ENCODE peak calls at places on chromosomes 3 and 15, in ten cellular contexts. D, N, O, A, U, J, F, C, V and E are unnamed samples.

GRCh38 chr3:157310329-157311065 is 126.2 kb upstream of the PTX3 start:
- DNase-seq in D (no peak), N (peak), O (no peak), A (no peak), U (no peak), J (no peak), F (no peak), C (no peak), V (peak), E (peak)

GRCh38 chr15:31453558-31454318 is 127.1 kb downstream of the KLF13 start:
- DNase-seq in D (no peak), N (no peak), O (no peak), A (no peak), U (no peak), J (peak), F (no peak), C (no peak), V (no peak), E (no peak)

GRCh38 chr3:108159865-108160264 is 62.4 kb downstream of the IFT57 start:
- DNase-seq in D (no peak), N (no peak), O (no peak), A (no peak), U (no peak), J (no peak), F (no peak), C (no peak), V (no peak), E (no peak)

GRCh38 chr3:187958432-187959003 is 195.4 kb upstream of the LPP start:
- DNase-seq in D (peak), N (no peak), O (no peak), A (no peak), U (no peak), J (no peak), F (no peak), C (peak), V (no peak), E (no peak)

GRCh38 chr15:60038111-60038521 is 34.0 kb downstream of the FOXB1 start:
- DNase-seq in D (no peak), N (peak), O (peak), A (peak), U (no peak), J (no peak), F (no peak), C (no peak), V (no peak), E (peak)

GRCh38 chr3:9507586-9508578 is 45.7 kb downstream of the LHFPL4 start:
- DNase-seq in D (no peak), N (peak), O (no peak), A (no peak), U (no peak), J (no peak), F (no peak), C (no peak), V (no peak), E (no peak)

GRCh38 chr3:114809668-114810413 is 337.2 kb downstream of the ZBTB20 start:
- DNase-seq in D (no peak), N (no peak), O (no peak), A (no peak), U (no peak), J (no peak), F (peak), C (no peak), V (no peak), E (no peak)

GRCh38 chr3:151675858-151676615 is 57.7 kb upstream of the AADACL2 start:
- DNase-seq in D (no peak), N (no peak), O (no peak), A (no peak), U (no peak), J (no peak), F (no peak), C (no peak), V (no peak), E (no peak)

GRCh38 chr3:4865714-4866113 is 113.5 kb upstream of the BHLHE40 start:
- DNase-seq in D (no peak), N (no peak), O (peak), A (peak), U (no peak), J (no peak), F (no peak), C (no peak), V (no peak), E (no peak)

GRCh38 chr15:77416954-77417353 is 3.0 kb downstream of the PEAK1 start:
- DNase-seq in D (no peak), N (peak), O (no peak), A (no peak), U (no peak), J (no peak), F (no peak), C (no peak), V (no peak), E (peak)

GRCh38 chr3:64387688-64388087 is 162.4 kb upstream of the PRICKLE2 start:
- DNase-seq in D (no peak), N (no peak), O (no peak), A (no peak), U (no peak), J (no peak), F (no peak), C (no peak), V (no peak), E (no peak)

GRCh38 chr3:14290631-14291385 is 111.6 kb upstream of the SLC6A6 start:
- DNase-seq in D (no peak), N (peak), O (no peak), A (no peak), U (no peak), J (no peak), F (no peak), C (no peak), V (no peak), E (peak)

GRCh38 chr3:11037966-11038365 is 45.4 kb downstream of the SLC6A1 start:
- DNase-seq in D (no peak), N (no peak), O (no peak), A (no peak), U (no peak), J (no peak), F (no peak), C (no peak), V (no peak), E (no peak)

GRCh38 chr3:114666613-114667012 is 372.8 kb downstream of the TIGIT start:
- DNase-seq in D (no peak), N (no peak), O (no peak), A (no peak), U (no peak), J (no peak), F (no peak), C (no peak), V (no peak), E (no peak)

GRCh38 chr3:124395584-124396340 is 334.5 kb upstream of the UMPS start:
- DNase-seq in D (no peak), N (no peak), O (no peak), A (no peak), U (no peak), J (peak), F (no peak), C (no peak), V (no peak), E (no peak)

GRCh38 chr3:71173421-71173975 is 410.0 kb downstream of the FOXP1 start:
- DNase-seq in D (no peak), N (peak), O (no peak), A (no peak), U (no peak), J (no peak), F (no peak), C (no peak), V (no peak), E (no peak)

GRCh38 chr15:33675246-33675645 is 293.1 kb upstream of the CHRM5 start:
- DNase-seq in D (no peak), N (peak), O (peak), A (no peak), U (peak), J (no peak), F (no peak), C (no peak), V (no peak), E (peak)

GRCh38 chr3:73674280-73674679 is 49.5 kb upstream of the PDZRN3 start:
- DNase-seq in D (no peak), N (peak), O (no peak), A (peak), U (no peak), J (no peak), F (no peak), C (no peak), V (no peak), E (no peak)

GRCh38 chr15:89675606-89676005 is 3.6 kb downstream of the PLIN1 start:
- DNase-seq in D (no peak), N (peak), O (no peak), A (no peak), U (no peak), J (no peak), F (no peak), C (no peak), V (no peak), E (no peak)

GRCh38 chr3:31968927-31969418 is 12.1 kb downstream of the OSBPL10 start:
- DNase-seq in D (no peak), N (peak), O (no peak), A (no peak), U (peak), J (no peak), F (peak), C (no peak), V (peak), E (no peak)

GRCh38 chr3:117366574-117366973 is 657.0 kb downstream of the TUSC7 start:
- DNase-seq in D (no peak), N (no peak), O (no peak), A (no peak), U (no peak), J (no peak), F (no peak), C (no peak), V (no peak), E (no peak)

GRCh38 chr15:43204016-43204901 is 16.6 kb downstream of the EPB42 start:
- DNase-seq in D (peak), N (peak), O (no peak), A (peak), U (no peak), J (no peak), F (peak), C (peak), V (peak), E (peak)

GRCh38 chr3:195023576-195023975 is 247.4 kb downstream of the XXYLT1 start:
- DNase-seq in D (no peak), N (no peak), O (no peak), A (no peak), U (no peak), J (no peak), F (no peak), C (no peak), V (no peak), E (no peak)

GRCh38 chr15:64938192-64938591 is 26.5 kb downstream of the ANKDD1A start:
- DNase-seq in D (no peak), N (peak), O (no peak), A (no peak), U (no peak), J (no peak), F (no peak), C (no peak), V (no peak), E (no peak)

GRCh38 chr15:40251455-40252140 is 12.7 kb downstream of the PAK6 start:
- DNase-seq in D (no peak), N (no peak), O (no peak), A (no peak), U (no peak), J (peak), F (no peak), C (no peak), V (no peak), E (peak)

GRCh38 chr3:99319450-99319849 is 318.9 kb upstream of the COL8A1 start:
- DNase-seq in D (no peak), N (no peak), O (no peak), A (no peak), U (no peak), J (no peak), F (no peak), C (no peak), V (no peak), E (no peak)

GRCh38 chr3:45123841-45124269 is 22.3 kb downstream of the CDCP1 start:
- DNase-seq in D (no peak), N (peak), O (no peak), A (no peak), U (peak), J (no peak), F (no peak), C (no peak), V (peak), E (no peak)

GRCh38 chr3:159627634-159628033 is 361.0 kb upstream of the IL12A start:
- DNase-seq in D (no peak), N (no peak), O (no peak), A (no peak), U (no peak), J (no peak), F (no peak), C (no peak), V (no peak), E (no peak)

GRCh38 chr15:48981941-48982340 is 18.2 kb upstream of the SHC4 start:
- DNase-seq in D (no peak), N (no peak), O (no peak), A (no peak), U (no peak), J (no peak), F (no peak), C (no peak), V (no peak), E (no peak)

GRCh38 chr15:77630956-77631789 is 1.5 kb downstream of the LINGO1 start:
- DNase-seq in D (no peak), N (peak), O (peak), A (peak), U (no peak), J (peak), F (no peak), C (no peak), V (no peak), E (peak)

GRCh38 chr15:85625856-85626255 is 168.9 kb downstream of the KLHL25 start:
- DNase-seq in D (no peak), N (no peak), O (no peak), A (no peak), U (no peak), J (no peak), F (no peak), C (no peak), V (no peak), E (no peak)